ENCODE peak calls at places on chromosomes 4 and X, in seven cellular contexts. E is HL-60, B is HCT116, H is transverse colon, W is spleen, Y is breast epithelium, J is HepG2. L is an unnamed sample.

GRCh38 chrX:11836284-11836683 is 78.2 kb downstream of the MSL3 start:
- DNase-seq in J (no peak), W (no peak), H (no peak), B (no peak), E (no peak), Y (no peak), L (no peak)

GRCh38 chrX:18098704-18099103 is 122.0 kb downstream of the BEND2 start:
- DNase-seq in E (no peak), Y (no peak), J (no peak), H (no peak), W (no peak), B (no peak), L (no peak)

GRCh38 chr4:100189820-100190642 is at the start of gene DDIT4L:
- DNase-seq in Y (no peak), J (no peak), B (peak; percentile 15), E (no peak), H (peak; percentile 29), W (peak; percentile 77), L (peak; percentile 73)

GRCh38 chrX:31435592-31435991 is 363.8 kb upstream of the FTHL17 start:
- DNase-seq in B (no peak), Y (no peak), E (no peak), W (no peak), J (no peak), H (peak; percentile 70), L (no peak)

GRCh38 chr4:110055014-110055768 is 142.5 kb downstream of the EGF start:
- DNase-seq in H (no peak), E (no peak), J (peak; percentile 34), W (no peak), B (no peak), Y (no peak), L (no peak)

GRCh38 chr4:7434766-7435150 is at the start of gene PSAPL1:
- DNase-seq in W (no peak), Y (no peak), J (peak; percentile 44), B (peak; percentile 16), H (peak; percentile 33), E (no peak), L (no peak)

GRCh38 chrX:71623714-71624113 is 5.4 kb upstream of the CXCR3 start:
- DNase-seq in J (no peak), E (no peak), Y (no peak), B (no peak), W (no peak), H (peak; percentile 24), L (no peak)

GRCh38 chr4:187770345-187770744 is 225.2 kb upstream of the ZFP42 start:
- DNase-seq in W (no peak), J (no peak), E (no peak), Y (no peak), H (no peak), B (peak; percentile 2), L (no peak)

GRCh38 chr4:48133668-48134444 is at the start of gene TXK:
- DNase-seq in W (no peak), Y (no peak), E (no peak), J (no peak), B (no peak), H (no peak), L (no peak)

GRCh38 chrX:17192111-17192510 is 182.9 kb upstream of the NHS start:
- DNase-seq in H (no peak), W (no peak), E (no peak), B (no peak), Y (no peak), J (no peak), L (no peak)

GRCh38 chrX:24245201-24245600 is 68.7 kb downstream of the SUPT20HL2 start:
- DNase-seq in Y (no peak), E (no peak), J (no peak), H (no peak), W (no peak), B (no peak), L (no peak)

GRCh38 chr4:7803992-7804758 is 135.5 kb downstream of the AFAP1 start:
- DNase-seq in W (peak; percentile 91), J (peak; percentile 62), H (peak; percentile 88), Y (peak; percentile 78), B (peak; percentile 39), E (peak; percentile 35), L (peak; percentile 93)

GRCh38 chr4:38354421-38354820 is 309.6 kb upstream of the KLF3 start:
- DNase-seq in B (no peak), W (no peak), Y (no peak), J (no peak), E (no peak), H (no peak), L (no peak)

GRCh38 chr4:83240379-83240875 is 44.2 kb downstream of the COQ2 start:
- DNase-seq in E (peak; percentile 99), W (no peak), H (no peak), B (no peak), Y (no peak), J (no peak), L (no peak)

GRCh38 chrX:130874751-130875150 is 28.3 kb downstream of the ENOX2 start:
- DNase-seq in B (no peak), J (no peak), E (no peak), W (no peak), H (no peak), Y (no peak), L (no peak)

GRCh38 chr4:20831746-20832145 is 131.5 kb downstream of the PACRGL start:
- DNase-seq in Y (no peak), W (no peak), B (no peak), H (no peak), J (no peak), E (no peak), L (no peak)

GRCh38 chr4:112854420-112854819 is 195.0 kb upstream of the ANK2 start:
- DNase-seq in E (no peak), J (no peak), B (no peak), W (no peak), Y (no peak), H (no peak), L (no peak)

GRCh38 chr4:99395595-99396364 is 39.4 kb downstream of the ADH7 start:
- DNase-seq in E (no peak), H (no peak), J (no peak), Y (no peak), B (no peak), W (no peak), L (no peak)

GRCh38 chrX:9676738-9677097 is 88.9 kb downstream of the GPR143 start:
- DNase-seq in E (no peak), J (no peak), B (no peak), Y (no peak), W (no peak), H (no peak), L (no peak)

GRCh38 chr4:144645621-144646522 is at the start of gene HHIP:
- DNase-seq in B (no peak), J (peak; percentile 1), Y (no peak), E (no peak), W (no peak), H (peak; percentile 25), L (peak; percentile 62)

GRCh38 chrX:31099536-31100090 is 27.8 kb upstream of the FTHL17 start:
- DNase-seq in Y (no peak), W (no peak), E (peak; percentile 0), H (no peak), B (no peak), J (no peak), L (no peak)

GRCh38 chrX:154132366-154132765 is 11.7 kb upstream of the OPN1LW start:
- DNase-seq in Y (no peak), H (no peak), J (no peak), E (no peak), B (no peak), W (no peak), L (no peak)

GRCh38 chr4:30538794-30539193 is 181.4 kb upstream of the PCDH7 start:
- DNase-seq in W (no peak), Y (no peak), B (no peak), J (no peak), E (no peak), H (no peak), L (no peak)

GRCh38 chr4:8461086-8461485 is 20.5 kb downstream of the TRMT44 start:
- DNase-seq in B (no peak), H (no peak), E (no peak), Y (no peak), W (no peak), J (peak; percentile 37), L (no peak)

GRCh38 chrX:12770440-12770839 is 20.8 kb upstream of the PRPS2 start:
- DNase-seq in W (no peak), Y (no peak), E (no peak), H (no peak), J (no peak), B (no peak), L (no peak)

DNA sequence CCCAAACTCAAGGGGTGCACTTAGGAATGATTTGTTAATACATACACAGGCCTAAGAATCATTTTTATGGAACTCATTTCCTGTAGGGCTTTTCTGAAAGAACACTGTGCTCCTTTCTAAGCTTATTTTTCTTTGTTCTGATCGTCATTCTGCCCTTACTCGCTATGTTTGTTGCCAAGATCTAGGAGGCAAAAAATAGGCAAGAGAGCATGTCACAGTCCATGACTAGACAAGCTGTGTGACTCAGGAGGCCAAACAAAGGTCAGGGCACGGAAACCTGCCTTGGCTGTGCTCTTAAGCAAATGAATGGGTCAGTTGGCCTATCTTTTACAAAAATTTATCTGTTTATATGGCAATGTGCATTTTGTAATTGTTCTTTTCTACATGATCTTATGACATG is 42.5 kb upstream of the C1GALT1C1 start:
- DNase-seq in B (peak; percentile 1), H (no peak), J (peak; percentile 18), E (no peak), Y (peak; percentile 19), W (no peak), L (peak; percentile 70)
- H3K27ac ChIP-seq in B (no peak overlapping the region), H (no peak overlapping the region), J (no peak overlapping the region), E (no peak overlapping the region), Y (peak overlapping the region; percentile 48), W (no peak overlapping the region), L (peak overlapping the region; percentile 53)

DNA sequence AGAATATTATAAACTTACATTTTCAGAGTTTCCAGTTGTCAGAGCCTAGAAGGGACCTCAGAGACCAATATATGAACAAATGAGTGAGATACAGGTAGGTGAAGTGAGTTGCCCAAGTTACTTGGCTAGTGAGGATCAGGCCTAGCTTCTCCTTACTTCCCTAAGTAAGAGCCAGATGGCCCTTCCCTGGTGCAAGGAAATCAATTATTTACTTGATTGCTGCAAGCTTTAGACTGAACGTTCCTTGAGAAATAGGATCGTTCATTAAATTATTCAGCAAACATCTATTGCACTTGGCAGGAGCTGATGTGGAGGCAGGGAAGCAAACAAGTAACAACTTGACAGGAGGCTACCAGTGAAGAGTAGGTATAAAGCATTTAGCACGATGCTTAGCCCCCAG is 117.8 kb downstream of the EFHC2 start:
- DNase-seq in J (no peak), H (no peak), W (no peak), E (no peak), B (no peak), Y (no peak), L (no peak)
- TF ChIP-seq POLR2AphosphoS5 in J (no peak), H (no peak), W (no peak), E (no peak), B (no peak), Y (no peak), L (no peak)

DNA sequence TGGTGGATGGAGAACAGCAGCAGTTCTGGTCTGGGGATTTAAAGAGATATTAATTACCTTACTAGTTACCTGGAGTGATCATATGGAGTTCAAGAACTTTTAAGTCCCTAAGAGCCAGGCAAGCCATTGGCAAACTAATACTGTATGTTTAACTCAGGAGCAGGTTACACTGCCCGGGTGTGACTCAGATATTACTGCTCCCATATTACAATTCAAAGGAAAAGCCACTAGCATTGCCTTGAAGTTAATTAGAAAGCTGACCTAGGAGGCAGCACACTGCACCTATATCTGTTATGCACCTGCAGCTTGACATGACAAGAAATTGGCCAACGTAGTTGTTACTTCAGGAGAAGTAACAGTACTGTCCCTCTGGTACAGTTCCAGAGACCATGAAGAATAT is 47.2 kb downstream of the GRK4 start:
- DNase-seq in W (no peak), H (no peak), E (no peak), J (no peak), B (no peak), Y (no peak), L (no peak)
- H3K27ac ChIP-seq in W (peak overlapping the region; percentile 40), H (no peak overlapping the region), E (no peak overlapping the region), J (no peak overlapping the region), B (no peak overlapping the region), Y (peak overlapping the region; percentile 30), L (peak overlapping the region; percentile 31)

GRCh38 chr4:10092481-10093272 is 23.9 kb downstream of the WDR1 start:
- DNase-seq in W (peak; percentile 72), H (no peak), B (no peak), E (no peak), J (no peak), Y (no peak), L (no peak)
- TF ChIP-seq POLR2AphosphoS5 in W (no peak), H (no peak), B (no peak), E (no peak), J (no peak), Y (no peak), L (no peak)